ENCODE peak calls at places on chromosomes 13 and 19, in eight cellular contexts. V is T-helper 2 cell; H is nephron progenitor cell; T is epithelial cell of esophagus; Q is AG04449; D is stimulated activated CD8-positive, alpha-beta memory T cell treated with anti-CD3 and anti-CD28 coated beads, Interleukin-4, amount 100 ng/mL, for 1 hour; M is AG09309; R is neuronal stem cell. E is an unnamed sample.

GRCh38 chr19:18501832-18502231 is 20.0 kb downstream of the ELL start:
- DNase-seq in M (no peak), D (no peak), T (no peak), H (no peak), Q (no peak), R (no peak), V (no peak), E (no peak)

GRCh38 chr19:18763674-18764590 is 27.2 kb downstream of the COMP start:
- DNase-seq in M (no peak), H (no peak), Q (peak), R (no peak), T (peak), D (no peak), V (no peak), E (no peak)

GRCh38 chr13:113816925-113817859 is 46.7 kb downstream of the GAS6 start:
- DNase-seq in R (peak), V (peak), Q (no peak), H (peak), M (peak), D (peak), T (peak), E (no peak)

GRCh38 chr13:31264146-31264545 is 64.4 kb downstream of the B3GLCT start:
- DNase-seq in H (no peak), T (no peak), D (no peak), M (no peak), V (no peak), Q (no peak), R (no peak), E (no peak)

GRCh38 chr19:36418287-36419001 is at the start of gene ZFP82:
- DNase-seq in R (peak), M (peak), T (peak), H (peak), D (peak), Q (peak), V (peak), E (no peak)

GRCh38 chr13:26721251-26721939 is 39.2 kb downstream of the GPR12 start:
- DNase-seq in R (no peak), Q (no peak), H (no peak), T (no peak), V (peak), M (no peak), D (no peak), E (no peak)

GRCh38 chr13:65592757-65593156 is 1637.4 kb downstream of the PCDH9 start:
- DNase-seq in Q (no peak), V (no peak), R (no peak), D (no peak), T (no peak), H (no peak), M (no peak), E (no peak)

GRCh38 chr13:34369925-34370324 is 552.0 kb downstream of the RFC3 start:
- DNase-seq in D (no peak), H (no peak), Q (no peak), M (no peak), V (no peak), T (no peak), R (no peak), E (no peak)

E was measured in Panc1.